ENCODE peak calls at places on chromosomes 5 and 9, in five cellular contexts. T, D, K, W and O are unnamed samples.

GRCh38 chr5:135703026-135703550 is 124.3 kb upstream of the CXCL14 start:
- DNase-seq in T (no peak), D (no peak), K (no peak), W (no peak), O (no peak)

GRCh38 chr5:139146809-139147742 is 51.1 kb downstream of the SIL1 start:
- DNase-seq in T (no peak), D (no peak), K (no peak), W (no peak), O (no peak)

GRCh38 chr5:139193928-139194327 is 4.2 kb downstream of the SIL1 start:
- DNase-seq in T (peak; percentile 53), D (peak; percentile 21), K (no peak), W (no peak), O (no peak)

GRCh38 chr9:76734716-76735115 is 29.5 kb upstream of the PCA3 start:
- DNase-seq in T (no peak), D (no peak), K (no peak), W (no peak), O (no peak)

GRCh38 chr5:45162974-45163373 is 354.2 kb downstream of the MRPS30 start:
- DNase-seq in T (no peak), D (no peak), K (no peak), W (no peak), O (no peak)

GRCh38 chr5:170195876-170196275 is 36.9 kb upstream of the C5orf58 start:
- DNase-seq in T (no peak), D (no peak), K (no peak), W (no peak), O (no peak)

GRCh38 chr5:122413722-122414121 is 101.7 kb downstream of the SNCAIP start:
- DNase-seq in T (no peak), D (no peak), K (no peak), W (no peak), O (no peak)

GRCh38 chr5:174935854-174936474 is 211.6 kb downstream of the MSX2 start:
- DNase-seq in T (peak; percentile 86), D (peak; percentile 37), K (peak; percentile 80), W (no peak), O (peak; percentile 51)

GRCh38 chr5:151222054-151222768 is 1.7 kb downstream of the CCDC69 start:
- DNase-seq in T (no peak), D (no peak), K (no peak), W (no peak), O (no peak)

GRCh38 chr5:178213003-178213449 is 8.7 kb downstream of the HNRNPAB start:
- DNase-seq in T (no peak), D (no peak), K (no peak), W (no peak), O (no peak)
- TF ChIP-seq POLR2AphosphoS5 in T (no peak), D (no peak), K (peak; percentile 40), W (peak; percentile 69), O (no peak)

DNA sequence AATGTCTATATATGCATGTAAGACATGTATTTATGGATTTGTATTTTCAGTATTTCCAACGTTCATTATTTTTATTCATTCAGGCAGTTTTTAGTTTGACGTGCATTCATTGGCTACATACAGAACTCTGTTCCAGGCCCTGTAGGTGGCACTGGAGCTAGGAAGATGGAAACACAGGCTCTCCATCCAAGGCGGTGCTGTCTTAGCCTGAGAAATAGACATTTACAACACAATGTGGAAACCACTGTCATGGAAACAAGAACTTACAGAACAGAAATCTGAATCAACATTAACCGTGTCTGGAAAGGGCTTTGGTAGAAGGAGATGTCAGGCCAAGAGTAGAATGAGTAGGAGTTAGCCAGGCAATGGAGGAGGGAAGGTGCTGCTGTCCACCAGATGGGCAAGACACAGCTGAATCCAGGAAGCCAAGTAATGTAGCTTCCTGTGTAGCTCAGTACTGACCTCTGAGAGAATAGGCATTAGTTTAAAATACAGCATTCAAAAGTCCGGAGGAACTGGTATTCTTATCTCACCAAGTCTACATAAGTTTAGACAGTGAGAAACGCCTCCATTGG is 388.7 kb upstream of the CDH6 start:
- DNase-seq in T (peak; percentile 41), D (no peak), K (no peak), W (no peak), O (no peak)
- TF ChIP-seq CTCF in T (peak; percentile 56), D (no peak), K (no peak), W (no peak), O (no peak)

DNA sequence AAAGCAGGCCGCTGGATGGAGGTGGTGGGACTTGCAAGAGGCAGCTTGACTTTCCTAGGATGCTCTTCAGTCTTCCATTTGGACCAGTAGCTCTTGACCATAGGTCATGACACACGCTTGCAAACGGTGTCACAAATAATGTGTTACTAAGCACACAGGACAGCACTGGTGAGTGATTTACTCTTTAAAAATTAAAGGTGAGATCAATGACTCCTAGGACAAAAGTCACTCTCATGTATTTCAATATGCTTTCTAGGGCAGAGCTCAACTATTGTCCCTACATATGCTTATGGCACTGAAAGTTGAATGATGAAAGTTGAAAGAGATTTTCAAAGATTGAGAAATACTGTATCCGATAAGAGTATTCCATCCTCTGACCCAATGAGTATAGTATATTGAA is 496.7 kb downstream of the EBF1 start:
- DNase-seq in T (no peak), D (no peak), K (no peak), W (no peak), O (no peak)
- TF ChIP-seq POLR2AphosphoS5 in T (no peak), D (no peak), K (no peak), W (no peak), O (no peak)

GRCh38 chr9:84647699-84648098 is 21.8 kb upstream of the NTRK2 start:
- DNase-seq in T (no peak), D (no peak), K (no peak), W (no peak), O (no peak)

GRCh38 chr9:84652496-84653081 is 16.9 kb upstream of the NTRK2 start:
- DNase-seq in T (no peak), D (no peak), K (no peak), W (no peak), O (no peak)
- TF ChIP-seq CTCF in T (peak; percentile 37), D (no peak), K (no peak), W (no peak), O (no peak)